ENCODE peak calls at places on chromosomes 4 and X, in five cellular contexts. W is GM06990, Z is BJ, C is aorta, E is GM12878. V is an unnamed sample. For H3K27me3 and H3K36me3, the result is how much of the 10 kb centered on the place peaks cover.

GRCh38 chr4:128060130-128060619 is 937 bp upstream of the LARP1B start:
- DNase-seq in W (no peak), Z (no peak), E (no peak), C (no peak), V (no peak)

GRCh38 chrX:78237127-78237526 is 90.3 kb downstream of the CYSLTR1 start:
- DNase-seq in E (no peak), W (no peak), Z (no peak), C (no peak), V (no peak)

GRCh38 chr4:40179360-40179759 is 17.5 kb upstream of the RHOH start:
- DNase-seq in W (no peak), Z (no peak), E (no peak), C (no peak), V (no peak)

GRCh38 chrX:11665144-11666040 is at the start of gene ARHGAP6:
- DNase-seq in Z (no peak), E (no peak), W (peak), C (peak), V (no peak)

GRCh38 chr4:11004818-11005217 is 320.2 kb upstream of the CLNK start:
- DNase-seq in W (no peak), C (no peak), E (no peak), Z (no peak), V (no peak)

GRCh38 chr4:76954489-76954888 is 4.9 kb downstream of the SEPTIN11 start:
- DNase-seq in Z (no peak), C (no peak), E (no peak), W (no peak), V (no peak)

GRCh38 chrX:153490217-153490616 is 4.6 kb upstream of the BGN start:
- DNase-seq in W (no peak), Z (no peak), C (no peak), E (no peak), V (no peak)

GRCh38 chrX:50067435-50068292 is 133.1 kb downstream of the AKAP4 start:
- DNase-seq in W (no peak), Z (no peak), E (no peak), C (no peak), V (no peak)

GRCh38 chrX:140180585-140180984 is 215.3 kb upstream of the CXorf66 start:
- DNase-seq in C (no peak), E (no peak), Z (no peak), W (no peak), V (peak)

GRCh38 chrX:129593137-129593536 is 53.1 kb downstream of the OCRL start:
- DNase-seq in W (no peak), C (no peak), Z (no peak), E (no peak), V (no peak)

GRCh38 chrX:40947276-40947675 is 138.0 kb upstream of the USP9X start:
- DNase-seq in C (no peak), E (no peak), W (no peak), Z (no peak), V (peak)

GRCh38 chr4:4386296-4386735 is 586 bp upstream of the NSG1 start:
- DNase-seq in Z (no peak), C (peak), E (no peak), W (no peak), V (no peak)
- H3K27me3 ChIP-seq in Z (under half), C (under half), E (under half), W (under half), V (half or more)

GRCh38 chr4:1210241-1210841 is 38.0 kb upstream of the SPON2 start:
- DNase-seq in Z (no peak), W (no peak), E (no peak), C (peak), V (no peak)

GRCh38 chr4:1209821-1210220 is 37.4 kb upstream of the SPON2 start:
- DNase-seq in Z (peak), E (no peak), W (no peak), C (peak), V (no peak)

GRCh38 chr4:1211951-1212545 is 36.9 kb downstream of the CTBP1 start:
- DNase-seq in C (peak), W (no peak), Z (no peak), E (no peak), V (no peak)

GRCh38 chr4:1211371-1211770 is 37.6 kb downstream of the CTBP1 start:
- DNase-seq in E (no peak), C (peak), Z (no peak), W (no peak), V (no peak)

DNA sequence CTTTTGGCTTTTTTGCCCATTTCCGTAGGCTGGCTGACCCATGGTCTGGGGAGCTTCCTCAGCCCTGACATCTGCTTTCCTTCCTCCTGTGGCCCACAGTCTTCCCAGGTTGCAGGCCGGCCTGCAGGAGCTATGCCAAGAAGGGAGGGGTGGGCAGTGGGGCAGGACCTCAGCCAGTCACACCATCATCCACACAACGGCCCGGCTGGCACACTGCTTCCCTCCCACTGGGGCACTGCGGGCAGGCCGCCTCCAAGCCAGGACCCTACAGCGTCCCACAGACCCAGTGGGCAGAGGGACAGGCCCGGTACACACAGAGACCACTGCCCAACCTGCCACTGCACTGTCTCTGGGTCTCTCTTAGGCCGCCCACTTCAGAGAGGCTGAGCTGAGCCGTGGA is 38.0 kb downstream of the CTBP1 start:
- DNase-seq in Z (no peak), C (peak), W (no peak), E (no peak), V (no peak)
- H3K36me3 ChIP-seq in Z (under half), C (under half), W (under half), E (under half), V (under half)

GRCh38 chr4:1047106-1047975 is 35.9 kb downstream of the FGFRL1 start:
- DNase-seq in Z (no peak), C (peak), W (no peak), E (no peak), V (no peak)
- H3K27me3 ChIP-seq in Z (under half), C (under half), W (under half), E (under half), V (under half)

GRCh38 chr4:26420438-26420837 is 69.8 kb downstream of the CCKAR start:
- DNase-seq in C (no peak), Z (no peak), E (no peak), W (no peak), V (no peak)
- H3K36me3 ChIP-seq in C (under half), Z (under half), E (under half), W (under half), V (under half)

GRCh38 chr4:183012862-183013855 is 85.9 kb upstream of the WWC2 start:
- DNase-seq in W (no peak), Z (no peak), E (no peak), C (no peak), V (no peak)

GRCh38 chr4:183008492-183008891 is 90.6 kb upstream of the WWC2 start:
- DNase-seq in C (no peak), Z (no peak), E (no peak), W (no peak), V (no peak)

GRCh38 chr4:183014361-183015084 is 84.5 kb upstream of the WWC2 start:
- DNase-seq in E (no peak), C (no peak), Z (no peak), W (no peak), V (no peak)

GRCh38 chr4:183011213-183011907 is 87.7 kb upstream of the WWC2 start:
- DNase-seq in E (no peak), Z (no peak), W (no peak), C (no peak), V (no peak)
- H3K27me3 ChIP-seq in E (under half), Z (under half), W (under half), C (under half), V (under half)

DNA sequence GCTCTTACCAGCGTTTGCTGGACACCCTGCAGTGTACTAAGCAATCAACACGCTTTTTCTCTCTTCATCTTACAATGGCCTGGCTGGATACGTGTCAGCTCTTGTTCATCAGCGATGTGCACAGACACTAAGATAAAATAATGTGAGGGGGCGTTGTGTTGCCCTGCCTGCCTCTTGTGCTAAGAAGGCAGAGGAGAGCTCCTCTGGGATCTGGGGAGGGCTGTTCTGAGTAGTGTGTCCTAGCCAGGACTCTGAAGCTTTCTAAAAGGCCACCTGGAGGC is 49.7 kb downstream of the NELFA start:
- DNase-seq in C (no peak), Z (no peak), W (no peak), E (no peak), V (no peak)
- H3K36me3 ChIP-seq in C (under half), Z (under half), W (half or more), E (half or more), V (under half)

GRCh38 chr4:4870493-4871266 is 11.2 kb downstream of the MSX1 start:
- DNase-seq in E (no peak), C (no peak), Z (no peak), W (no peak), V (no peak)
- H3K27me3 ChIP-seq in E (under half), C (under half), Z (half or more), W (under half), V (half or more)